ENCODE peak calls at places on chromosomes 16 and 17, in ten cellular contexts. C, A, K, Z, F, L, P, W, E and S are unnamed samples.

GRCh38 chr16:3035972-3036725 is 595 bp downstream of the BICDL2 start:
- DNase-seq in W (no peak), L (no peak), F (peak; percentile 58), E (no peak), C (no peak), Z (no peak), K (no peak), A (no peak), P (no peak), S (no peak)

GRCh38 chr16:2896480-2897010 is 13.5 kb downstream of the FLYWCH2 start:
- DNase-seq in F (no peak), K (no peak), A (no peak), Z (no peak), C (no peak), W (no peak), E (no peak), P (no peak), L (no peak), S (peak; percentile 69)

GRCh38 chr16:77002644-77003043 is 188.3 kb upstream of the MON1B start:
- DNase-seq in E (no peak), F (no peak), P (no peak), L (no peak), C (no peak), K (no peak), Z (no peak), A (no peak), W (no peak), S (no peak)

GRCh38 chr17:48997827-48998556 is 807 bp downstream of the IGF2BP1 start:
- DNase-seq in E (no peak), W (no peak), F (no peak), C (no peak), L (no peak), K (no peak), P (no peak), A (no peak), Z (no peak), S (peak; percentile 72)

GRCh38 chr17:17387017-17387416 is 83.8 kb downstream of the NT5M start:
- DNase-seq in F (peak; percentile 38), K (no peak), P (no peak), E (no peak), A (peak; percentile 8), C (no peak), Z (no peak), W (no peak), L (no peak), S (no peak)

GRCh38 chr17:77282524-77283515 is 142.1 kb downstream of the SEC14L1 start:
- DNase-seq in E (no peak), P (peak; percentile 6), K (no peak), F (no peak), C (peak; percentile 43), A (no peak), L (no peak), Z (no peak), W (peak; percentile 26), S (no peak)

GRCh38 chr16:3173892-3174617 is 13.9 kb upstream of the OR1F1 start:
- DNase-seq in E (no peak), Z (no peak), P (no peak), K (no peak), A (peak; percentile 33), C (no peak), F (no peak), L (no peak), W (no peak), S (no peak)

GRCh38 chr17:78974635-78975591 is 4.8 kb downstream of the LGALS3BP start:
- DNase-seq in F (peak; percentile 68), W (peak; percentile 79), A (no peak), L (no peak), E (peak; percentile 92), Z (peak; percentile 40), P (no peak), K (peak; percentile 86), C (peak; percentile 84), S (peak; percentile 91)

GRCh38 chr16:843771-844170 is 43.2 kb upstream of the GNG13 start:
- DNase-seq in C (no peak), L (no peak), A (no peak), Z (no peak), P (no peak), E (no peak), W (peak; percentile 2), F (no peak), K (no peak), S (no peak)

GRCh38 chr16:68642436-68643064 is 2.6 kb upstream of the CDH3 start:
- DNase-seq in A (peak; percentile 44), Z (no peak), L (no peak), E (no peak), K (no peak), P (no peak), C (no peak), W (no peak), F (no peak), S (no peak)

GRCh38 chr17:63999680-64000531 is 1.8 kb downstream of the PRR29 start:
- DNase-seq in L (no peak), C (no peak), Z (no peak), F (no peak), E (peak; percentile 47), K (no peak), A (no peak), P (no peak), W (no peak), S (peak; percentile 40)

GRCh38 chr17:50935201-50936124 is 69.3 kb upstream of the TOB1 start:
- DNase-seq in Z (no peak), E (peak; percentile 95), P (no peak), F (peak; percentile 96), A (no peak), L (no peak), C (no peak), W (peak; percentile 71), K (no peak), S (peak; percentile 93)

GRCh38 chr16:67356372-67356771 is 29.8 kb downstream of the LRRC36 start:
- DNase-seq in C (no peak), P (no peak), Z (no peak), E (no peak), A (no peak), L (no peak), F (no peak), W (no peak), K (no peak), S (no peak)

GRCh38 chr17:80959330-80960036 is 32.2 kb upstream of the CHMP6 start:
- DNase-seq in W (peak; percentile 91), K (peak; percentile 88), L (no peak), Z (no peak), C (peak; percentile 48), F (no peak), P (no peak), E (peak; percentile 98), A (no peak), S (peak; percentile 93)

GRCh38 chr17:4908301-4908700 is 5.4 kb upstream of the CHRNE start:
- DNase-seq in L (no peak), P (no peak), Z (no peak), F (no peak), E (no peak), W (no peak), K (peak; percentile 26), C (no peak), A (no peak), S (no peak)

GRCh38 chr17:45719335-45720071 is 64.6 kb upstream of the CRHR1 start:
- DNase-seq in F (peak; percentile 24), Z (no peak), L (no peak), K (peak; percentile 90), C (peak; percentile 74), P (no peak), A (peak; percentile 37), W (no peak), E (no peak), S (no peak)

GRCh38 chr16:86975445-86975844 is 341.7 kb downstream of the C16orf95 start:
- DNase-seq in A (no peak), C (peak; percentile 95), W (peak; percentile 38), K (peak; percentile 40), P (no peak), F (no peak), L (no peak), Z (peak; percentile 15), E (peak; percentile 86), S (no peak)

GRCh38 chr16:19991614-19992013 is 82.1 kb downstream of the GPR139 start:
- DNase-seq in Z (no peak), P (no peak), C (no peak), F (no peak), K (no peak), E (no peak), L (no peak), W (no peak), A (no peak), S (no peak)

GRCh38 chr17:29251969-29252866 is 5.6 kb downstream of the CRYBA1 start:
- DNase-seq in P (no peak), A (no peak), Z (no peak), C (peak; percentile 50), W (no peak), F (no peak), L (no peak), K (peak; percentile 48), E (no peak), S (no peak)

GRCh38 chr17:12709063-12709462 is 43.4 kb downstream of the MYOCD start:
- DNase-seq in Z (no peak), L (no peak), W (no peak), E (no peak), C (peak; percentile 62), F (no peak), A (no peak), K (peak; percentile 79), P (no peak), S (no peak)

GRCh38 chr17:50817838-50818237 is 17.5 kb upstream of the WFIKKN2 start:
- DNase-seq in W (no peak), E (no peak), P (no peak), L (no peak), A (no peak), F (no peak), K (peak; percentile 11), C (no peak), Z (no peak), S (no peak)

GRCh38 chr16:24999088-24999670 is 16.0 kb downstream of the ARHGAP17 start:
- DNase-seq in C (no peak), Z (no peak), F (no peak), A (no peak), P (no peak), W (no peak), L (no peak), E (no peak), K (no peak), S (peak; percentile 33)